ENCODE peak calls at places on chromosomes 7 and 10, in six cellular contexts. H, T, D, V, A and C are unnamed samples.

GRCh38 chr10:18140149-18140956 is at the start of gene CACNB2:
- DNase-seq in H (no peak), T (no peak), D (no peak), V (no peak), A (peak), C (no peak)

GRCh38 chr10:43239756-43240155 is 27.1 kb downstream of the RASGEF1A start:
- DNase-seq in H (no peak), T (no peak), D (no peak), V (no peak), A (no peak), C (no peak)

GRCh38 chr7:52507546-52507945 is 527.9 kb upstream of the POM121L12 start:
- DNase-seq in H (no peak), T (no peak), D (no peak), V (no peak), A (no peak), C (no peak)

GRCh38 chr10:88343761-88344484 is 239.2 kb downstream of the RNLS start:
- DNase-seq in H (no peak), T (no peak), D (no peak), V (no peak), A (no peak), C (no peak)

GRCh38 chr7:37391791-37392672 is 56.6 kb downstream of the ELMO1 start:
- DNase-seq in H (no peak), T (no peak), D (no peak), V (no peak), A (no peak), C (no peak)

GRCh38 chr7:2260820-2261219 is 18.8 kb downstream of the NUDT1 start:
- DNase-seq in H (peak), T (no peak), D (no peak), V (no peak), A (no peak), C (no peak)

GRCh38 chr7:156475666-156476065 is 164.9 kb upstream of the RNF32 start:
- DNase-seq in H (no peak), T (no peak), D (no peak), V (no peak), A (no peak), C (no peak)

GRCh38 chr7:149714910-149715471 is 58.4 kb downstream of the ZNF467 start:
- DNase-seq in H (no peak), T (peak), D (no peak), V (peak), A (no peak), C (no peak)

GRCh38 chr7:151752037-151752436 is 124.9 kb downstream of the PRKAG2 start:
- DNase-seq in H (no peak), T (no peak), D (no peak), V (no peak), A (no peak), C (no peak)

GRCh38 chr7:140289804-140290203 is 108.5 kb downstream of the SLC37A3 start:
- DNase-seq in H (no peak), T (no peak), D (no peak), V (no peak), A (no peak), C (no peak)

GRCh38 chr7:53418834-53419482 is 383.5 kb downstream of the POM121L12 start:
- DNase-seq in H (no peak), T (no peak), D (no peak), V (no peak), A (no peak), C (no peak)

GRCh38 chr7:101817031-101817929 is at the start of gene CUX1:
- DNase-seq in H (peak), T (peak), D (no peak), V (peak), A (peak), C (peak)

GRCh38 chr7:26620352-26620751 is 244.0 kb downstream of the SKAP2 start:
- DNase-seq in H (no peak), T (no peak), D (no peak), V (no peak), A (no peak), C (peak)

GRCh38 chr7:29806131-29806792 is at the start of gene WIPF3:
- DNase-seq in H (no peak), T (no peak), D (no peak), V (no peak), A (no peak), C (no peak)

GRCh38 chr10:12638103-12638502 is 288.8 kb downstream of the CAMK1D start:
- DNase-seq in H (no peak), T (no peak), D (no peak), V (no peak), A (no peak), C (no peak)

GRCh38 chr7:39758234-39758970 is 135.0 kb downstream of the RALA start:
- DNase-seq in H (no peak), T (no peak), D (no peak), V (no peak), A (no peak), C (no peak)

GRCh38 chr7:157514746-157515145 is 177.9 kb downstream of the DNAJB6 start:
- DNase-seq in H (no peak), T (no peak), D (no peak), V (no peak), A (no peak), C (no peak)

GRCh38 chr7:121298831-121299239 is 30.0 kb upstream of the WNT16 start:
- DNase-seq in H (no peak), T (no peak), D (no peak), V (no peak), A (no peak), C (no peak)

GRCh38 chr10:49053053-49053997 is 62.0 kb downstream of the VSTM4 start:
- DNase-seq in H (peak), T (no peak), D (no peak), V (no peak), A (no peak), C (peak)

GRCh38 chr10:130141460-130141859 is 5.3 kb downstream of the GLRX3 start:
- DNase-seq in H (peak), T (no peak), D (no peak), V (no peak), A (no peak), C (no peak)

GRCh38 chr7:129066290-129067131 is 11.6 kb upstream of the TNPO3 start:
- DNase-seq in H (no peak), T (no peak), D (peak), V (no peak), A (no peak), C (no peak)

GRCh38 chr7:152121432-152121831 is 96.0 kb downstream of the GALNT11 start:
- DNase-seq in H (no peak), T (no peak), D (no peak), V (no peak), A (no peak), C (no peak)

GRCh38 chr10:86661161-86662025 is 6.9 kb upstream of the LDB3 start:
- DNase-seq in H (no peak), T (no peak), D (no peak), V (no peak), A (no peak), C (no peak)